ENCODE peak calls at places on chromosomes 12 and 14, in nine cellular contexts. T, S, Y, F, P, K, G, B and Q are unnamed samples.
A peak's percentile ranks its signal among the peaks of the same experiment; 100 is the strongest.

GRCh38 chr12:22797686-22798085 is 172.7 kb downstream of the ETNK1 start:
- DNase-seq in S (no peak), G (no peak), B (no peak), F (no peak), T (no peak), Y (no peak), K (no peak), P (no peak), Q (no peak)

GRCh38 chr14:100838493-100839440 is 12.8 kb downstream of the MEG3 start:
- DNase-seq in B (no peak), G (peak; percentile 36), P (no peak), T (no peak), S (no peak), F (no peak), K (no peak), Y (no peak), Q (peak; percentile 48)

GRCh38 chr14:22821193-22822016 is 6.2 kb upstream of the SLC7A7 start:
- DNase-seq in G (no peak), Y (no peak), B (no peak), K (no peak), T (no peak), P (no peak), S (no peak), F (no peak), Q (no peak)

GRCh38 chr12:14289596-14289995 is 75.9 kb upstream of the ATF7IP start:
- DNase-seq in T (no peak), S (no peak), B (no peak), Y (no peak), P (no peak), G (no peak), F (no peak), K (no peak), Q (no peak)

GRCh38 chr12:3179731-3180130 is 102.6 kb downstream of the TSPAN9 start:
- DNase-seq in Y (no peak), B (no peak), S (no peak), K (no peak), F (no peak), P (no peak), G (no peak), T (no peak), Q (no peak)

GRCh38 chr12:120466560-120467315 is 2.8 kb downstream of the SRSF9 start:
- DNase-seq in P (no peak), B (peak; percentile 39), S (no peak), T (no peak), F (peak; percentile 39), Y (peak; percentile 20), G (no peak), K (peak; percentile 39), Q (peak; percentile 23)

GRCh38 chr12:19572920-19573558 is 133.7 kb downstream of the AEBP2 start:
- DNase-seq in T (peak; percentile 29), Y (no peak), F (peak; percentile 69), B (peak; percentile 43), S (peak; percentile 17), G (peak; percentile 47), K (peak; percentile 12), P (no peak), Q (peak; percentile 52)

GRCh38 chr12:51424662-51425539 is at the start of gene SLC4A8:
- DNase-seq in B (peak; percentile 93), K (peak; percentile 76), Y (peak; percentile 81), F (peak; percentile 65), T (peak; percentile 90), S (no peak), G (peak; percentile 73), P (peak; percentile 96), Q (peak; percentile 88)

GRCh38 chr12:53251477-53252348 is 16.4 kb upstream of the ESPL1 start:
- DNase-seq in Y (peak; percentile 81), K (peak; percentile 68), T (peak; percentile 91), F (peak; percentile 45), B (peak; percentile 76), P (peak; percentile 72), S (peak; percentile 77), G (peak; percentile 44), Q (peak; percentile 68)

GRCh38 chr12:48956279-48957140 is 777 bp downstream of the ARF3 start:
- DNase-seq in P (peak; percentile 77), T (peak; percentile 93), K (no peak), Y (peak; percentile 83), G (peak; percentile 98), S (peak; percentile 92), F (peak; percentile 95), B (peak; percentile 77), Q (peak; percentile 97)

GRCh38 chr14:30275604-30276003 is 283.4 kb upstream of the G2E3 start:
- DNase-seq in B (no peak), T (no peak), Y (no peak), F (no peak), K (no peak), S (no peak), G (no peak), P (no peak), Q (no peak)

GRCh38 chr12:64675795-64676194 is 65.5 kb downstream of the RASSF3 start:
- DNase-seq in K (no peak), B (no peak), G (peak; percentile 52), Y (no peak), T (no peak), S (no peak), F (peak; percentile 28), P (no peak), Q (peak; percentile 71)

GRCh38 chr14:89269404-89269803 is 147.6 kb downstream of the FOXN3 start:
- DNase-seq in P (no peak), T (no peak), B (no peak), G (no peak), S (no peak), F (no peak), K (no peak), Y (no peak), Q (no peak)

GRCh38 chr12:25469861-25470260 is 83.2 kb downstream of the LMNTD1 start:
- DNase-seq in S (no peak), G (no peak), K (no peak), T (no peak), F (no peak), Y (no peak), P (no peak), B (no peak), Q (no peak)

GRCh38 chr14:30337456-30337855 is 221.5 kb upstream of the G2E3 start:
- DNase-seq in F (no peak), S (no peak), B (no peak), T (no peak), G (no peak), P (no peak), K (no peak), Y (no peak), Q (no peak)

GRCh38 chr12:90829044-90829443 is 125.9 kb downstream of the CCER1 start:
- DNase-seq in B (no peak), Y (no peak), P (no peak), S (no peak), T (no peak), G (no peak), F (no peak), K (no peak), Q (no peak)

GRCh38 chr12:80509781-80510556 is 65.9 kb downstream of the PTPRQ start:
- DNase-seq in G (peak; percentile 69), F (peak; percentile 68), P (no peak), S (no peak), T (peak; percentile 19), B (no peak), K (no peak), Y (no peak), Q (peak; percentile 75)

GRCh38 chr14:20686386-20687143 is 2.0 kb upstream of the ANG start:
- DNase-seq in K (no peak), P (no peak), T (no peak), G (no peak), S (no peak), Y (no peak), F (no peak), B (no peak), Q (peak; percentile 4)

GRCh38 chr14:35927727-35928126 is 101.6 kb downstream of the BRMS1L start:
- DNase-seq in T (no peak), S (no peak), Y (no peak), P (no peak), B (no peak), F (no peak), G (no peak), K (no peak), Q (no peak)

GRCh38 chr14:54856152-54856551 is 46.5 kb downstream of the GCH1 start:
- DNase-seq in B (no peak), P (no peak), S (no peak), K (no peak), F (no peak), Y (no peak), T (no peak), G (no peak), Q (no peak)

GRCh38 chr14:25050494-25051170 is 685 bp upstream of the STXBP6 start:
- DNase-seq in K (no peak), S (no peak), G (peak; percentile 83), P (no peak), B (no peak), T (no peak), F (peak; percentile 2), Y (no peak), Q (peak; percentile 80)

GRCh38 chr12:3119745-3120660 is 42.8 kb downstream of the TSPAN9 start:
- DNase-seq in K (no peak), P (peak; percentile 25), F (no peak), G (peak; percentile 66), T (no peak), B (no peak), Y (peak; percentile 54), S (no peak), Q (peak; percentile 42)

GRCh38 chr12:93091851-93092558 is 162.9 kb upstream of the EEA1 start:
- DNase-seq in S (no peak), Y (no peak), B (no peak), K (no peak), F (no peak), G (no peak), T (no peak), P (no peak), Q (no peak)

GRCh38 chr12:29486972-29487371 is 10.5 kb downstream of the OVCH1 start:
- DNase-seq in B (no peak), P (no peak), Y (no peak), S (no peak), K (no peak), F (no peak), G (no peak), T (no peak), Q (no peak)

GRCh38 chr12:23888396-23889068 is 60.9 kb downstream of the SOX5 start:
- DNase-seq in B (no peak), K (no peak), T (no peak), S (no peak), P (no peak), F (no peak), Y (no peak), G (peak; percentile 57), Q (peak; percentile 3)

GRCh38 chr12:50050410-50051280 is 6.8 kb upstream of the ASIC1 start:
- DNase-seq in S (peak; percentile 91), T (no peak), Y (peak; percentile 79), G (peak; percentile 46), B (peak; percentile 40), K (no peak), P (no peak), F (no peak), Q (peak; percentile 60)

GRCh38 chr12:64229796-64230195 is 7.7 kb upstream of the KICS2 start:
- DNase-seq in P (no peak), Y (no peak), K (no peak), T (no peak), F (no peak), G (no peak), S (no peak), B (no peak), Q (no peak)

GRCh38 chr12:25764892-25765291 is 193.6 kb upstream of the RASSF8 start:
- DNase-seq in S (no peak), P (no peak), G (peak; percentile 44), Y (no peak), F (no peak), B (no peak), T (no peak), K (no peak), Q (no peak)

GRCh38 chr14:102525213-102526143 is 15.9 kb upstream of the ANKRD9 start:
- DNase-seq in F (peak; percentile 59), P (no peak), S (no peak), B (no peak), K (peak; percentile 50), T (no peak), Y (peak; percentile 25), G (peak; percentile 59), Q (peak; percentile 67)

GRCh38 chr12:48977290-48978281 is 536 bp upstream of the WNT1 start:
- DNase-seq in P (no peak), S (no peak), B (peak; percentile 85), F (peak; percentile 66), K (peak; percentile 93), G (peak; percentile 46), Y (peak; percentile 75), T (no peak), Q (no peak)

GRCh38 chr12:47190271-47190750 is 110.6 kb upstream of the AMIGO2 start:
- DNase-seq in F (peak; percentile 55), B (no peak), P (no peak), S (no peak), G (peak; percentile 78), Y (no peak), K (no peak), T (no peak), Q (no peak)